ENCODE peak calls at places on chromosomes 2 and 18, in eight cellular contexts. E, G, Q, Z, O, T, V and C are unnamed samples.

GRCh38 chr2:219125225-219125885 is 35.3 kb downstream of the NHEJ1 start:
- DNase-seq in E (no peak), G (peak; percentile 68), Q (peak; percentile 75), Z (peak; percentile 77), O (no peak), T (no peak), V (no peak), C (no peak)

GRCh38 chr2:6103949-6104348 is 411.8 kb downstream of the SOX11 start:
- DNase-seq in E (no peak), G (no peak), Q (no peak), Z (no peak), O (peak; percentile 37), T (no peak), V (no peak), C (no peak)

GRCh38 chr2:37892436-37893114 is 32.5 kb upstream of the RMDN2 start:
- DNase-seq in E (no peak), G (no peak), Q (no peak), Z (no peak), O (no peak), T (no peak), V (no peak), C (no peak)

GRCh38 chr2:192030289-192030688 is 164.4 kb downstream of the TMEFF2 start:
- DNase-seq in E (no peak), G (no peak), Q (no peak), Z (no peak), O (peak; percentile 32), T (no peak), V (no peak), C (no peak)

GRCh38 chr2:42217307-42217706 is 48.2 kb downstream of the EML4 start:
- DNase-seq in E (no peak), G (no peak), Q (no peak), Z (peak; percentile 28), O (no peak), T (no peak), V (no peak), C (no peak)

GRCh38 chr2:60544059-60544458 is 9.4 kb downstream of the BCL11A start:
- DNase-seq in E (no peak), G (no peak), Q (peak; percentile 78), Z (no peak), O (peak; percentile 54), T (no peak), V (peak; percentile 33), C (no peak)

GRCh38 chr2:42823744-42824453 is 31.5 kb upstream of the HAAO start:
- DNase-seq in E (no peak), G (no peak), Q (no peak), Z (no peak), O (no peak), T (no peak), V (no peak), C (no peak)

GRCh38 chr2:127672341-127673303 is 2.7 kb downstream of the LIMS2 start:
- DNase-seq in E (no peak), G (no peak), Q (peak; percentile 72), Z (no peak), O (no peak), T (peak; percentile 64), V (no peak), C (no peak)

GRCh38 chr2:159515482-159515881 is 100.9 kb downstream of the BAZ2B start:
- DNase-seq in E (no peak), G (no peak), Q (no peak), Z (no peak), O (no peak), T (no peak), V (no peak), C (no peak)

GRCh38 chr2:73907840-73908452 is 15.1 kb downstream of the ACTG2 start:
- DNase-seq in E (no peak), G (no peak), Q (peak; percentile 69), Z (peak; percentile 37), O (peak; percentile 83), T (no peak), V (no peak), C (peak; percentile 22)

GRCh38 chr2:15730545-15731212 is 139.0 kb downstream of the DDX1 start:
- DNase-seq in E (peak; percentile 95), G (peak; percentile 64), Q (peak; percentile 96), Z (peak; percentile 80), O (no peak), T (peak; percentile 86), V (peak; percentile 68), C (peak; percentile 54)

GRCh38 chr2:43576983-43577892 is 18.6 kb downstream of the THADA start:
- DNase-seq in E (no peak), G (peak; percentile 40), Q (no peak), Z (peak; percentile 63), O (peak; percentile 61), T (no peak), V (peak; percentile 27), C (no peak)

GRCh38 chr2:7709907-7710306 is 792.7 kb downstream of the RNF144A start:
- DNase-seq in E (no peak), G (no peak), Q (no peak), Z (no peak), O (no peak), T (no peak), V (no peak), C (no peak)

GRCh38 chr2:19505199-19506136 is 147.0 kb upstream of the OSR1 start:
- DNase-seq in E (no peak), G (no peak), Q (no peak), Z (peak; percentile 99), O (no peak), T (no peak), V (no peak), C (no peak)

GRCh38 chr18:3903341-3903740 is 453.4 kb downstream of the TGIF1 start:
- DNase-seq in E (no peak), G (no peak), Q (no peak), Z (no peak), O (no peak), T (no peak), V (no peak), C (no peak)

GRCh38 chr2:119823734-119824334 is 64.1 kb downstream of the PTPN4 start:
- DNase-seq in E (no peak), G (peak; percentile 20), Q (no peak), Z (peak; percentile 46), O (peak; percentile 70), T (no peak), V (no peak), C (no peak)

GRCh38 chr2:236680461-236680860 is 110.8 kb downstream of the ACKR3 start:
- DNase-seq in E (no peak), G (no peak), Q (no peak), Z (no peak), O (no peak), T (no peak), V (no peak), C (no peak)

GRCh38 chr18:75344615-75345014 is 82.9 kb downstream of the SMIM21 start:
- DNase-seq in E (peak; percentile 75), G (no peak), Q (no peak), Z (no peak), O (no peak), T (no peak), V (no peak), C (no peak)

GRCh38 chr2:127056086-127056485 is 50.9 kb downstream of the BIN1 start:
- DNase-seq in E (no peak), G (no peak), Q (no peak), Z (no peak), O (no peak), T (no peak), V (no peak), C (no peak)

GRCh38 chr2:44295636-44296359 is 20.5 kb downstream of the SLC3A1 start:
- DNase-seq in E (no peak), G (no peak), Q (no peak), Z (peak; percentile 40), O (peak; percentile 66), T (no peak), V (no peak), C (no peak)

GRCh38 chr18:13412017-13412416 is 193.5 kb downstream of the LDLRAD4 start:
- DNase-seq in E (no peak), G (no peak), Q (no peak), Z (no peak), O (no peak), T (no peak), V (no peak), C (no peak)
- TF ChIP-seq POLR2AphosphoS5 in E (no peak), G (no peak), Q (no peak), Z (no peak), O (no peak), T (no peak), V (no peak), C (no peak)

DNA sequence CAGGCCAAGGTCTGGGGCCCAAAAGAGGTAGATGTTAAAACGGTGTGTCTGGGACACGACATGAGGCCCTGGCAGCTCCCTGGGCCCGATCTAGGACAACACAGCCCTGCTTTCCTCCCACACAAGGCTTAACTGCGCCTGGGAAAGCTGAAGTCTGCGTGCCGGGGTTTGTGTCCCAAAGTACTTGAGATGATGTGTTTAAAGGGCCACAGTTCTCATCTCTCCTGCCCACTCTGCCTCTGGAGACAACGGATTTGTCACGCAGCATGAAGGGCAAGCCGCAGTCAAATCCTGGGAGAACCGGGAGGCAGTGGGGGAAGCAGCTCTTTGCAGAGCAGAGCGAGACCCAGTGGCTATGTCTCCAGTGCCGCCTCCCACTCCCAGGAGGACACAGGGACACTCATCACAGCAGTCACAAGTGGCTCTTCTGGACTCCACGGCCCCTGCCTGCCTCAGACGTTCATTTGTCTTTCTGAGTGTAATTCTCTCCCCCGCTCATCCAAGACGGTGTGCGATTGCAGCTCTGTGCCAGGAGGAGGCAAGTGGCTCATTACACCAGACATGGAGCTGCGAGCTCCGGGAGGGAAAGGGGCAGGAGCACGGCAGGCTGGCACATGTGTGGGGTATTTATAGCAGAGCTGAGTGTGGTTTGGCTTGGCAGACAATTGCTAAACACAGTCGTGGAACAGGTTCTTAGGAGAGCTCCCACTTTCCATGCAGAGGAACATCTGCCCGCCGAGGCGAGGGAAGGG is 57.7 kb upstream of the SEMA4C start:
- DNase-seq in E (no peak), G (no peak), Q (peak; percentile 96), Z (no peak), O (no peak), T (peak; percentile 78), V (peak; percentile 90), C (no peak)
- H3K27me3 ChIP-seq in E (no peaks in the 10 kb centered on the region), G (no peaks in the 10 kb centered on the region), Q (no peaks in the 10 kb centered on the region), Z (peaks cover 91% of the 10 kb centered on the region), O (no peaks in the 10 kb centered on the region), T (no peaks in the 10 kb centered on the region), V (no peaks in the 10 kb centered on the region), C (no peaks in the 10 kb centered on the region)

DNA sequence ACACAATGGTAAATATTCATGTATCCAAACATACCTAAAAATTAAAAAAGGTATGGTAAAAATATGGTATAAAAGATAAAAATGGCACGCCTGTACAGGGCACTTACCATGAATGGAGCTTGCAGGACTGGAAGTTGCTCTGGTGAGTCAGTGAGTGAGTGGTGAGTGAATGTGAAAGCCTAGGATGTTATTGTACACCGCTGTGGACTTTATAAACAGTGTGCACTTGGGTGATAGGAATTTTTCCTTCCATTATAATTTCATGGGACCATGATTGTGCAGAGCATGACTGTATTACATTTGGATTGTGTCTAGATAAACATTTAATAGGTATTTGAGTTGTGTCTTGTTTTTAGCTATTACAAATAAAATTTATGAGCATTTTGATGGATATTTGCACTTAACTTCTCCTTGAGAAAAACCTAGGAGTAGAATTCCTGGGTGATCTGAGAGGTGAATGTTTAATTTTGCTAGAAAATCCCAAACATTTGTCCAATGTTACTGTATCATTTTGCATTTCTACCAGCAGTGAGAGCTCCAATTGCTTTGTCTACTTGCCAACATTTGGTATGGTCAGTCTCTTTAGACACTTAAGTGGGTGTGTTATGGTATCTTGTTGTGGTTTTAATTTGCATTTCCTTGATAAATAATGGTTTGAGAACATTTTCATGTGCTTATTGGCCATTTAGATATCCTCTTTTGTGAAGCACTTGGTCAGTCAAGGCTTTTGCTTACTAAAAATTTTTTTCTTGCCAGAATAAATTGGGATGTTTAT is 81.7 kb downstream of the BCL2L11 start:
- DNase-seq in E (peak; percentile 42), G (no peak), Q (no peak), Z (no peak), O (no peak), T (no peak), V (no peak), C (no peak)
- TF ChIP-seq POLR2AphosphoS5 in E (no peak), G (no peak), Q (no peak), Z (no peak), O (no peak), T (no peak), V (no peak), C (no peak)

GRCh38 chr2:157194844-157195243 is 62.7 kb upstream of the GALNT5 start:
- DNase-seq in E (no peak), G (no peak), Q (no peak), Z (no peak), O (no peak), T (no peak), V (no peak), C (no peak)
- H3K27me3 ChIP-seq in E (no peaks in the 10 kb centered on the region), G (no peaks in the 10 kb centered on the region), Q (no peaks in the 10 kb centered on the region), Z (no peaks in the 10 kb centered on the region), O (no peaks in the 10 kb centered on the region), T (no peaks in the 10 kb centered on the region), V (no peaks in the 10 kb centered on the region), C (no peaks in the 10 kb centered on the region)